ENCODE peak calls at places on chromosomes 16 and 17, in six cellular contexts. S, N, R, C, A and O are unnamed samples.

GRCh38 chr17:11825902-11826301 is 171.4 kb downstream of the ZNF18 start:
- DNase-seq in S (no peak), R (no peak), C (no peak), A (no peak), N (no peak), O (no peak)

GRCh38 chr16:4463522-4464163 is 10.8 kb downstream of the NMRAL1 start:
- DNase-seq in A (no peak), N (no peak), C (no peak), R (no peak), S (no peak), O (no peak)

GRCh38 chr17:44102845-44103622 is 20.4 kb downstream of the HDAC5 start:
- DNase-seq in N (no peak), A (no peak), R (no peak), S (no peak), C (no peak), O (peak; percentile 79)

GRCh38 chr17:49055181-49055927 is 58.2 kb downstream of the IGF2BP1 start:
- DNase-seq in A (peak; percentile 55), N (no peak), S (no peak), R (no peak), C (no peak), O (no peak)

GRCh38 chr16:11405331-11406176 is 60.3 kb downstream of the RMI2 start:
- DNase-seq in S (peak; percentile 13), A (peak; percentile 75), C (no peak), R (peak; percentile 14), N (peak; percentile 59), O (peak; percentile 47)

GRCh38 chr16:86901483-86901882 is 323.1 kb downstream of the FOXL1 start:
- DNase-seq in R (no peak), S (peak; percentile 28), N (no peak), A (no peak), C (no peak), O (no peak)

GRCh38 chr17:55098765-55099164 is 130.2 kb downstream of the STXBP4 start:
- DNase-seq in A (no peak), N (no peak), S (no peak), C (no peak), R (no peak), O (no peak)

GRCh38 chr17:50920041-50920410 is 53.9 kb upstream of the TOB1 start:
- DNase-seq in R (no peak), S (no peak), C (no peak), A (no peak), N (no peak), O (no peak)

GRCh38 chr17:76123127-76123499 is 17.9 kb downstream of the FOXJ1 start:
- DNase-seq in S (no peak), R (no peak), A (no peak), C (no peak), N (no peak), O (no peak)

GRCh38 chr17:43034623-43035293 is 9.7 kb downstream of the RND2 start:
- DNase-seq in C (no peak), A (no peak), S (no peak), R (no peak), N (no peak), O (no peak)

GRCh38 chr17:50903604-50904521 is 37.7 kb upstream of the TOB1 start:
- DNase-seq in R (peak; percentile 25), C (no peak), N (no peak), A (no peak), S (peak; percentile 86), O (no peak)

GRCh38 chr16:87761020-87761506 is 4.7 kb downstream of the KLHDC4 start:
- DNase-seq in C (no peak), S (no peak), N (no peak), R (no peak), A (no peak), O (no peak)

GRCh38 chr17:76179496-76180467 is 38.7 kb upstream of the FOXJ1 start:
- DNase-seq in C (no peak), A (no peak), N (no peak), R (peak; percentile 23), S (peak; percentile 12), O (no peak)

GRCh38 chr16:83002351-83003334 is 375.9 kb downstream of the CDH13 start:
- DNase-seq in N (no peak), A (no peak), S (peak; percentile 53), R (no peak), C (no peak), O (no peak)

GRCh38 chr17:74803971-74804370 is 27.8 kb upstream of the NAT9 start:
- DNase-seq in C (no peak), R (no peak), N (peak; percentile 64), A (no peak), S (no peak), O (no peak)

GRCh38 chr16:66247516-66248089 is 118.9 kb upstream of the CDH5 start:
- DNase-seq in N (no peak), R (no peak), S (peak; percentile 70), C (no peak), A (no peak), O (peak; percentile 83)

GRCh38 chr16:72884037-72884436 is 163.9 kb downstream of the ZFHX3 start:
- DNase-seq in N (no peak), A (no peak), R (no peak), C (no peak), S (peak; percentile 33), O (no peak)

GRCh38 chr16:85462405-85463227 is 150.5 kb upstream of the GSE1 start:
- DNase-seq in A (no peak), R (no peak), C (no peak), N (no peak), S (no peak), O (peak; percentile 87)

GRCh38 chr17:39660397-39661043 is 4.6 kb upstream of the TCAP start:
- DNase-seq in A (no peak), N (no peak), S (no peak), R (no peak), C (no peak), O (no peak)

GRCh38 chr17:2347805-2348685 is 10.7 kb downstream of the SGSM2 start:
- DNase-seq in A (peak; percentile 99), C (no peak), S (peak; percentile 86), N (peak; percentile 88), R (no peak), O (no peak)

GRCh38 chr17:2351269-2351668 is 14.0 kb downstream of the SGSM2 start:
- DNase-seq in R (no peak), A (no peak), N (no peak), S (no peak), C (no peak), O (no peak)

GRCh38 chr17:2344528-2344927 is 7.2 kb downstream of the SGSM2 start:
- DNase-seq in S (peak; percentile 43), A (no peak), C (no peak), R (no peak), N (no peak), O (no peak)

GRCh38 chr17:2343421-2343820 is 6.1 kb downstream of the SGSM2 start:
- DNase-seq in C (no peak), N (no peak), S (no peak), A (no peak), R (no peak), O (no peak)

DNA sequence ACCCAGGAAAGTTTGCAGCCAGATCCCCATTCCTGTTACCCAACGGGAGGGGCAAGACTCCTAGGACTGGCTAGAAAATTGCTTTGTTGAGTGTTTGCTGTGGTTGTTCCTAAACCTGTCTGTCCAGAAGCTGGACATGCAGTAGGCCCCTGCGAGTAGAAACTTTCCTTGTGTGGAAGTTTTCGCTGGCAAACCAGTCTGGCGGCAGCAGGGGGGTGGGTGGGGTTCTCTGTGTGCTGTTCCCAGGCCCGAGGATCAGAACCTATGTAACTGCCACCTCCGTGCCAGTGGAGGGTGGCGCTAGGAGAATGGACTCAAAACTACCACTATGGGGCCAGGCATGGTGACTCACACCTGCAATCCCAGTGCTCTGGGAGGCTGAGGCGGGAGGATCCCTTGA is 9.2 kb downstream of the SGSM2 start:
- DNase-seq in N (no peak), A (no peak), S (no peak), R (no peak), C (no peak), O (no peak)
- H3K27ac ChIP-seq in N (no peak overlapping the region), A (no peak overlapping the region), S (no peak overlapping the region), R (no peak overlapping the region), C (no peak overlapping the region), O (no peak overlapping the region)

GRCh38 chr17:8360751-8361150 is 15.8 kb downstream of the KRABD2 start:
- DNase-seq in C (no peak), S (no peak), N (no peak), A (no peak), R (no peak), O (no peak)

GRCh38 chr17:8362651-8363332 is 13.7 kb downstream of the KRABD2 start:
- DNase-seq in R (no peak), S (no peak), A (no peak), N (no peak), C (no peak), O (no peak)

GRCh38 chr17:8357910-8358309 is 18.3 kb downstream of the ODF4 start:
- DNase-seq in S (no peak), A (no peak), C (no peak), R (no peak), N (no peak), O (no peak)

GRCh38 chr17:8359769-8360168 is 16.7 kb downstream of the KRABD2 start:
- DNase-seq in S (peak; percentile 90), A (no peak), C (no peak), R (no peak), N (no peak), O (no peak)

DNA sequence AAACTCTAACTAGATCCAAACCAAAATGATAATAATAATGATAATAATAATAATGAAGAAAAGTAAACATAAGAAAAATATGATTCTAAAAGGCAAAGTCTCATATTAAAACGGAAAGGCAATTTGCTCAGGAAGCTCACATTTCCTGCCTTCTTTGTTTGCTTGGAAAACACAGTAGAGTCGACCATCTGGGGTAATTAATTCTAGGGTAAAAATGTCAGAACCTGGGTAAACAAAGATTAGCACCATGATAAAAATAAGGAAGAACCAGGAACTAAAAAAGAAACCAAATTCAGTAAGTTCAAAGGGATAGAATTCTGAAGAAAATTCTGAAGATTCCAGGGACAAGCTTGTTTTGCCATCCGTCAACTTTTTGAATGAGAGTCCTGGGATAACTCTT is 16.2 kb downstream of the KRABD2 start:
- DNase-seq in A (no peak), S (no peak), N (no peak), R (no peak), C (no peak), O (no peak)
- H3K27ac ChIP-seq in A (peak overlapping the region; percentile 34), S (no peak overlapping the region), N (no peak overlapping the region), R (no peak overlapping the region), C (peak overlapping the region; percentile 86), O (no peak overlapping the region)

GRCh38 chr16:80346160-80346632 is 194.6 kb upstream of the DYNLRB2 start:
- DNase-seq in C (no peak), N (no peak), S (no peak), R (no peak), A (no peak), O (no peak)
- H3K27ac ChIP-seq in C (no peak overlapping the region), N (no peak overlapping the region), S (no peak overlapping the region), R (no peak overlapping the region), A (no peak overlapping the region), O (no peak overlapping the region)

GRCh38 chr16:2163211-2163881 is 7.8 kb downstream of the TRAF7 start:
- DNase-seq in N (no peak), R (peak; percentile 39), A (no peak), S (no peak), C (no peak), O (no peak)

GRCh38 chr16:2161911-2162310 is 6.3 kb downstream of the TRAF7 start:
- DNase-seq in N (no peak), S (no peak), A (no peak), R (no peak), C (no peak), O (no peak)

GRCh38 chr16:2160915-2161551 is 5.5 kb downstream of the TRAF7 start:
- DNase-seq in A (no peak), C (no peak), N (no peak), S (peak; percentile 67), R (no peak), O (peak; percentile 85)

GRCh38 chr16:2165861-2166260 is 10.3 kb downstream of the TRAF7 start:
- DNase-seq in S (no peak), A (no peak), R (no peak), N (no peak), C (no peak), O (no peak)

GRCh38 chr16:2162676-2163118 is 7.1 kb downstream of the TRAF7 start:
- DNase-seq in R (no peak), A (no peak), C (no peak), N (no peak), S (no peak), O (no peak)
- H3K27ac ChIP-seq in R (peak overlapping the region; percentile 37), A (no peak overlapping the region), C (no peak overlapping the region), N (no peak overlapping the region), S (no peak overlapping the region), O (no peak overlapping the region)